ENCODE peak calls at places on chromosomes 16 and 17, in ten cellular contexts. W is uterus, S is RWPE2, L is esophagus muscularis mucosa, Q is fibroblast of pulmonary artery, B is neural crest cell, H is cardiac muscle cell, K is neural progenitor cell, F is brain microvascular endothelial cell, C is heart left ventricle. O is an unnamed sample.

GRCh38 chr16:15415411-15416070 is 18.8 kb upstream of the BMERB1 start:
- DNase-seq in K (no peak), W (no peak), H (no peak), B (no peak), C (no peak), S (no peak), L (no peak), Q (no peak), F (peak; percentile 37), O (no peak)

GRCh38 chr16:11738742-11739544 is 3.7 kb downstream of the TXNDC11 start:
- DNase-seq in S (no peak), B (no peak), K (no peak), F (no peak), C (no peak), W (no peak), Q (no peak), L (no peak), H (no peak), O (no peak)

GRCh38 chr16:7200320-7200719 is 132.3 kb upstream of the RBFOX1 start:
- DNase-seq in S (no peak), L (no peak), F (no peak), W (no peak), C (no peak), H (no peak), K (no peak), Q (no peak), B (no peak), O (no peak)

GRCh38 chr16:4298761-4299522 is 16.9 kb upstream of the GLIS2 start:
- DNase-seq in H (peak; percentile 75), C (peak; percentile 81), W (peak; percentile 78), S (peak; percentile 98), F (peak; percentile 83), Q (peak; percentile 92), B (no peak), K (peak; percentile 48), L (no peak), O (peak; percentile 32)

GRCh38 chr17:76466775-76467130 is 650 bp upstream of the AANAT start:
- DNase-seq in F (no peak), W (no peak), Q (no peak), C (no peak), S (no peak), B (no peak), H (no peak), L (no peak), K (no peak), O (no peak)

GRCh38 chr16:48511716-48512115 is 98.3 kb downstream of the N4BP1 start:
- DNase-seq in Q (no peak), B (no peak), F (no peak), S (no peak), C (no peak), W (no peak), K (no peak), L (no peak), H (no peak), O (no peak)

GRCh38 chr16:88368994-88369393 is 13.8 kb upstream of the ZNF469 start:
- DNase-seq in K (no peak), B (no peak), S (peak; percentile 26), F (no peak), H (no peak), L (no peak), W (peak; percentile 2), Q (no peak), C (no peak), O (no peak)

GRCh38 chr16:588639-588888 is 1.3 kb upstream of the RAB40C start:
- DNase-seq in H (peak; percentile 77), B (peak; percentile 48), K (peak; percentile 81), L (no peak), Q (peak; percentile 69), F (peak; percentile 62), W (no peak), S (no peak), C (no peak), O (no peak)

GRCh38 chr17:980406-981291 is 1.1 kb upstream of the NXN start:
- DNase-seq in L (no peak), B (peak; percentile 61), W (peak; percentile 86), F (peak; percentile 72), Q (peak; percentile 89), H (peak; percentile 93), K (peak; percentile 94), S (no peak), C (peak; percentile 83), O (peak; percentile 28)

GRCh38 chr16:68707341-68708152 is 29.5 kb upstream of the CDH1 start:
- DNase-seq in B (peak; percentile 18), K (peak; percentile 76), Q (peak; percentile 13), W (no peak), C (no peak), F (peak; percentile 27), S (peak; percentile 99), L (no peak), H (peak; percentile 62), O (no peak)

GRCh38 chr16:68700120-68700519 is 37.0 kb upstream of the CDH1 start:
- DNase-seq in L (no peak), H (no peak), B (no peak), Q (peak; percentile 25), K (no peak), S (no peak), F (no peak), C (no peak), W (no peak), O (no peak)

DNA sequence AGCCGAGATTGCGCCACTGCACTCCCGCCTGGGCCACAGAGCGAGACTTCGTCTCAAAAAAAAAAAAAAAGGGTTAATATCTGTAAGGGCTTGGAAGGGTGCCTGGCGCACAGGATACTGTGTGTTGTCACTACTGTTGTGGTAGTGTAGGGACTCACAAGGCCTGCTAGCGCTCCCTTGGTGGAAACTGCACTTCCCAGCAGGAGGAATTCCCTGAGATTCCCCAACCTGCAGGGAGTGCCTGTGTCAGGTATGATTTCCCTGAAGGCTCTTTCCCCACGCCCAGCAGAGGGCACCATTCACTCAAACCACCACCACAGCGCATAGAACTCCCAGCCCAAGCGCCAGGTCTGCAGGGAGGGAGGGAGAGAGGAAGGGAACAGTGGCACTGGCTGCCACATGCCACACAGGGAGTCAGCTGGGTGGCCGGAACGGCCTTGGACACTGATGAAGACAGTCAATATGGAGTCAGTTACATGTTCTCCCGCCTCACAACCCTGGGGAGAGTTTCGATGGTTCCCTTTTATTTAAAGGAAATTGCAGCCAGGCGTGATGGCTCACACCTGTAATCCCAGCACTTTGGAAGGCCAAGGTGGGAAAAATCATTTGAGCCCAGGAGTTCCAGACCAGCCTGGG is 32.7 kb upstream of the CDH1 start:
- DNase-seq in S (peak; percentile 84), F (peak; percentile 63), L (no peak), B (peak; percentile 67), K (peak; percentile 87), H (peak; percentile 82), W (peak; percentile 29), C (peak; percentile 44), Q (peak; percentile 66), O (peak; percentile 46)
- TF ChIP-seq CTCF in S (peak; percentile 94), F (peak; percentile 93), L (peak; percentile 47), B (peak; percentile 80), K (peak; percentile 84), H (peak; percentile 82), W (peak; percentile 37), C (peak; percentile 60), Q (peak; percentile 86), O (no peak)

DNA sequence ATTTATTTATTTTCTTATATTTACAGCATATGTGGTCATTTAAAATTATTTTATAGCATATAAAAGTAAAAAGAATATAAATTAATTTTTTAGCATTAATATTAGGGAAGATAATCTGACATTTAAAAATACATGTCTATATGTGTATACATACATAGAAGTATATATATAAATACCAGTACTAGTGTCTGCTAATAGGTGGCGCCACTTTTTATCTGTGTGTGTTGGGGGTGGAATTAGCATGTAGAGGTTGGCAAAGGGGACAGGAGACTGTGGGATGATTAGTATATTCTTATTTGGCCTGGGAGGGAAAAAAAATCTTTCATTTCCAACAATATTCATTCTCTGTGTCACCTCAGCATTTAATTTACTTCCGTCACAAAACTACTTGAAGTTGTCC is 359.1 kb downstream of the WWOX start:
- DNase-seq in C (no peak), H (no peak), B (no peak), Q (no peak), W (no peak), F (no peak), L (no peak), S (no peak), K (no peak), O (no peak)
- TF ChIP-seq CTCF in C (no peak), H (no peak), B (peak; percentile 36), Q (no peak), W (no peak), F (no peak), L (no peak), S (peak; percentile 5), K (peak; percentile 39), O (no peak)

GRCh38 chr17:57746221-57746620 is 1.1 kb upstream of the CCDC182 start:
- DNase-seq in K (no peak), Q (no peak), C (no peak), W (no peak), B (no peak), L (no peak), H (no peak), S (no peak), F (no peak), O (no peak)

GRCh38 chr17:57745242-57745641 is at the start of gene CCDC182:
- DNase-seq in H (no peak), B (no peak), C (no peak), K (no peak), F (no peak), W (no peak), Q (no peak), S (no peak), L (no peak), O (no peak)

GRCh38 chr17:57749701-57750100 is 4.6 kb upstream of the CCDC182 start:
- DNase-seq in C (no peak), K (no peak), Q (no peak), W (no peak), S (no peak), H (no peak), F (no peak), B (no peak), L (no peak), O (no peak)

GRCh38 chr17:57750109-57750845 is 5.2 kb upstream of the CCDC182 start:
- DNase-seq in S (no peak), F (no peak), W (no peak), L (no peak), Q (no peak), B (no peak), K (no peak), C (no peak), H (no peak), O (no peak)

GRCh38 chr17:57747221-57748017 is 2.3 kb upstream of the CCDC182 start:
- DNase-seq in L (no peak), F (peak; percentile 29), C (no peak), B (peak; percentile 33), H (peak; percentile 67), K (peak; percentile 73), W (peak; percentile 28), Q (peak; percentile 79), S (no peak), O (no peak)
- TF ChIP-seq CTCF in L (peak; percentile 63), F (peak; percentile 87), C (peak; percentile 83), B (peak; percentile 85), H (peak; percentile 85), K (peak; percentile 85), W (peak; percentile 52), Q (peak; percentile 86), S (peak; percentile 89), O (no peak)

DNA sequence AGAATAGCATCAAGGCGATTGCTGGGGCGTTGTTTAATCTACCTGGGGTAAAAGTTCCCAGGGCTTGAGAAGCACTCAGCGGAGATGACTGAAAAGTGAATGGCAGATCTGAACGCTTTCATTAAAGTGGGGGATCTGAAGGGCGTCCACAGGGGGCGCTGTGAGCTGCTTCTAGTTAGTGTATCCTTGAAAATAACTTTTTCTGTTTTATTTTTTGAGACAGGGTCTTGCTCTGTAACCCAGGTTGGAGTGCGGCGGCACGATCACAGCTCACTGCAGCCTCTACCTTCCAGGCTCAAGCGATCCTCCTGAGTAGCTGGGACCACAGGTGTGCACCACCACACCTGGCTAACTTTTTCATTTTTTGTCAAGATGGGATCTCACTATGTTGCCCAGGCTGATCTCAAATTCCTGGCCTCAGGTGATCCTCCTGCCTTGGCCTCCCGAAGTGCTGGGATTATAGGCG is 360.4 kb downstream of the SEC14L1 start:
- DNase-seq in F (no peak), B (no peak), L (no peak), S (no peak), Q (peak; percentile 34), H (peak; percentile 40), W (peak; percentile 12), K (peak; percentile 54), C (no peak), O (no peak)
- TF ChIP-seq CTCF in F (peak; percentile 73), B (peak; percentile 60), L (peak; percentile 17), S (peak; percentile 42), Q (peak; percentile 54), H (peak; percentile 49), W (no peak), K (peak; percentile 62), C (no peak), O (no peak)

O was measured in omental fat pad.